ENCODE peak calls at places on chromosome 22, in eight cellular contexts. One of them, this sample, is unnamed.

GRCh38 chr22:24541681-24542515 is 13.0 kb downstream of the GUCD1 start:
- DNase-seq in gastrocnemius medialis: no peak
- DNase-seq in type B pancreatic cell: no peak
- DNase-seq in naive thymus-derived CD8-positive, alpha-beta T cell: no peak
- DNase-seq in lower lobe of right lung: no peak
- DNase-seq in non-pigmented ciliary epithelial cell: no peak
- DNase-seq in stromal cell of bone marrow: no peak
- DNase-seq in NT2/D1: no peak
- DNase-seq in this sample: no peak

GRCh38 chr22:23207786-23208325 is 27.5 kb downstream of the BCR start:
- DNase-seq in gastrocnemius medialis: no peak
- DNase-seq in type B pancreatic cell: no peak
- DNase-seq in naive thymus-derived CD8-positive, alpha-beta T cell: no peak
- DNase-seq in lower lobe of right lung: no peak
- DNase-seq in non-pigmented ciliary epithelial cell: no peak
- DNase-seq in stromal cell of bone marrow: no peak
- DNase-seq in NT2/D1: no peak
- DNase-seq in this sample: no peak

GRCh38 chr22:30830907-30831306 is 136.2 kb downstream of the OSBP2 start:
- DNase-seq in gastrocnemius medialis: no peak
- DNase-seq in type B pancreatic cell: no peak
- DNase-seq in naive thymus-derived CD8-positive, alpha-beta T cell: no peak
- DNase-seq in lower lobe of right lung: no peak
- DNase-seq in non-pigmented ciliary epithelial cell: peak
- DNase-seq in stromal cell of bone marrow: peak
- DNase-seq in NT2/D1: peak
- DNase-seq in this sample: peak

GRCh38 chr22:17264321-17265052 is 45.3 kb upstream of the ADA2 start:
- DNase-seq in gastrocnemius medialis: peak
- DNase-seq in type B pancreatic cell: no peak
- DNase-seq in naive thymus-derived CD8-positive, alpha-beta T cell: no peak
- DNase-seq in lower lobe of right lung: no peak
- DNase-seq in non-pigmented ciliary epithelial cell: no peak
- DNase-seq in stromal cell of bone marrow: no peak
- DNase-seq in NT2/D1: peak
- DNase-seq in this sample: no peak

GRCh38 chr22:48798281-48799226 is 1029.1 kb downstream of the BRD1 start:
- DNase-seq in gastrocnemius medialis: no peak
- DNase-seq in type B pancreatic cell: no peak
- DNase-seq in naive thymus-derived CD8-positive, alpha-beta T cell: no peak
- DNase-seq in lower lobe of right lung: no peak
- DNase-seq in non-pigmented ciliary epithelial cell: no peak
- DNase-seq in stromal cell of bone marrow: no peak
- DNase-seq in NT2/D1: no peak
- DNase-seq in this sample: no peak

GRCh38 chr22:35435201-35435712 is 35.3 kb downstream of the MCM5 start:
- DNase-seq in gastrocnemius medialis: no peak
- DNase-seq in type B pancreatic cell: no peak
- DNase-seq in naive thymus-derived CD8-positive, alpha-beta T cell: no peak
- DNase-seq in lower lobe of right lung: no peak
- DNase-seq in non-pigmented ciliary epithelial cell: no peak
- DNase-seq in stromal cell of bone marrow: no peak
- DNase-seq in NT2/D1: no peak
- DNase-seq in this sample: no peak

GRCh38 chr22:37545703-37546435 is 14.4 kb upstream of the CDC42EP1 start:
- DNase-seq in gastrocnemius medialis: peak
- DNase-seq in type B pancreatic cell: no peak
- DNase-seq in naive thymus-derived CD8-positive, alpha-beta T cell: no peak
- DNase-seq in lower lobe of right lung: peak
- DNase-seq in non-pigmented ciliary epithelial cell: peak
- DNase-seq in stromal cell of bone marrow: peak
- DNase-seq in NT2/D1: peak
- DNase-seq in this sample: no peak

GRCh38 chr22:44458044-44459020 is 39.7 kb downstream of the RTL6 start:
- DNase-seq in gastrocnemius medialis: no peak
- DNase-seq in type B pancreatic cell: no peak
- DNase-seq in naive thymus-derived CD8-positive, alpha-beta T cell: no peak
- DNase-seq in lower lobe of right lung: no peak
- DNase-seq in non-pigmented ciliary epithelial cell: no peak
- DNase-seq in stromal cell of bone marrow: no peak
- DNase-seq in NT2/D1: no peak
- DNase-seq in this sample: no peak

GRCh38 chr22:46654426-46654825 is 34.2 kb downstream of the GRAMD4 start:
- DNase-seq in gastrocnemius medialis: no peak
- DNase-seq in type B pancreatic cell: no peak
- DNase-seq in naive thymus-derived CD8-positive, alpha-beta T cell: no peak
- DNase-seq in lower lobe of right lung: no peak
- DNase-seq in non-pigmented ciliary epithelial cell: no peak
- DNase-seq in stromal cell of bone marrow: no peak
- DNase-seq in NT2/D1: no peak
- DNase-seq in this sample: no peak

GRCh38 chr22:34502821-34503220 is 563.1 kb upstream of the ISX start:
- DNase-seq in gastrocnemius medialis: no peak
- DNase-seq in type B pancreatic cell: no peak
- DNase-seq in naive thymus-derived CD8-positive, alpha-beta T cell: no peak
- DNase-seq in lower lobe of right lung: no peak
- DNase-seq in non-pigmented ciliary epithelial cell: no peak
- DNase-seq in stromal cell of bone marrow: no peak
- DNase-seq in NT2/D1: no peak
- DNase-seq in this sample: no peak

GRCh38 chr22:19679476-19680099 is 34.7 kb upstream of the SEPTIN5 start:
- DNase-seq in gastrocnemius medialis: no peak
- DNase-seq in type B pancreatic cell: no peak
- DNase-seq in naive thymus-derived CD8-positive, alpha-beta T cell: peak
- DNase-seq in lower lobe of right lung: peak
- DNase-seq in non-pigmented ciliary epithelial cell: no peak
- DNase-seq in stromal cell of bone marrow: no peak
- DNase-seq in NT2/D1: no peak
- DNase-seq in this sample: no peak

GRCh38 chr22:36433318-36434231 is 45.8 kb upstream of the MYH9 start:
- DNase-seq in gastrocnemius medialis: no peak
- DNase-seq in type B pancreatic cell: no peak
- DNase-seq in naive thymus-derived CD8-positive, alpha-beta T cell: no peak
- DNase-seq in lower lobe of right lung: peak
- DNase-seq in non-pigmented ciliary epithelial cell: no peak
- DNase-seq in stromal cell of bone marrow: no peak
- DNase-seq in NT2/D1: no peak
- DNase-seq in this sample: no peak

GRCh38 chr22:38104084-38104483 is 6.4 kb downstream of the BAIAP2L2 start:
- DNase-seq in gastrocnemius medialis: no peak
- DNase-seq in type B pancreatic cell: no peak
- DNase-seq in naive thymus-derived CD8-positive, alpha-beta T cell: no peak
- DNase-seq in lower lobe of right lung: peak
- DNase-seq in non-pigmented ciliary epithelial cell: no peak
- DNase-seq in stromal cell of bone marrow: no peak
- DNase-seq in NT2/D1: no peak
- DNase-seq in this sample: no peak

GRCh38 chr22:32625985-32626384 is 151.4 kb downstream of the FBXO7 start:
- DNase-seq in gastrocnemius medialis: no peak
- DNase-seq in type B pancreatic cell: no peak
- DNase-seq in naive thymus-derived CD8-positive, alpha-beta T cell: no peak
- DNase-seq in lower lobe of right lung: no peak
- DNase-seq in non-pigmented ciliary epithelial cell: no peak
- DNase-seq in stromal cell of bone marrow: no peak
- DNase-seq in NT2/D1: no peak
- DNase-seq in this sample: no peak

GRCh38 chr22:20180640-20181039 is 29.8 kb upstream of the CCDC188 start:
- DNase-seq in gastrocnemius medialis: no peak
- DNase-seq in type B pancreatic cell: no peak
- DNase-seq in naive thymus-derived CD8-positive, alpha-beta T cell: no peak
- DNase-seq in lower lobe of right lung: no peak
- DNase-seq in non-pigmented ciliary epithelial cell: no peak
- DNase-seq in stromal cell of bone marrow: no peak
- DNase-seq in NT2/D1: no peak
- DNase-seq in this sample: no peak

GRCh38 chr22:29511126-29511854 is 31.3 kb downstream of the NEFH start:
- DNase-seq in gastrocnemius medialis: no peak
- DNase-seq in type B pancreatic cell: no peak
- DNase-seq in naive thymus-derived CD8-positive, alpha-beta T cell: no peak
- DNase-seq in lower lobe of right lung: no peak
- DNase-seq in non-pigmented ciliary epithelial cell: no peak
- DNase-seq in stromal cell of bone marrow: no peak
- DNase-seq in NT2/D1: no peak
- DNase-seq in this sample: no peak